ENCODE peak calls at places on chromosomes 1 and 21, in nine cellular contexts. M, L, P, T, Q, X, Z, K and Y are unnamed samples.

GRCh38 chr1:8423134-8423701 is 105.3 kb downstream of the SLC45A1 start:
- DNase-seq in M (peak; percentile 48), L (no peak), P (peak; percentile 64), T (no peak), Q (peak; percentile 63), X (no peak), Z (peak; percentile 19), K (peak; percentile 34), Y (peak; percentile 42)

GRCh38 chr1:160643138-160643537 is 3.7 kb downstream of the SLAMF1 start:
- DNase-seq in M (no peak), L (no peak), P (no peak), T (no peak), Q (no peak), X (no peak), Z (no peak), K (no peak), Y (no peak)

GRCh38 chr1:157390646-157391045 is 161.7 kb downstream of the FCRL5 start:
- DNase-seq in M (peak; percentile 60), L (no peak), P (no peak), T (peak; percentile 75), Q (no peak), X (peak; percentile 68), Z (no peak), K (no peak), Y (no peak)

GRCh38 chr1:43472087-43472462 is 18.3 kb upstream of the HYI start:
- DNase-seq in M (no peak), L (no peak), P (no peak), T (no peak), Q (no peak), X (no peak), Z (no peak), K (no peak), Y (no peak)

GRCh38 chr21:38438476-38438893 is 59.8 kb downstream of the ERG start:
- DNase-seq in M (no peak), L (no peak), P (no peak), T (peak; percentile 99), Q (peak; percentile 82), X (peak; percentile 92), Z (no peak), K (no peak), Y (peak; percentile 65)

GRCh38 chr1:77085109-77085508 is 134.1 kb downstream of the PIGK start:
- DNase-seq in M (no peak), L (no peak), P (no peak), T (no peak), Q (no peak), X (no peak), Z (no peak), K (no peak), Y (no peak)

GRCh38 chr1:209045326-209046057 is 538.0 kb upstream of the CAMK1G start:
- DNase-seq in M (no peak), L (no peak), P (no peak), T (peak; percentile 7), Q (no peak), X (peak; percentile 81), Z (no peak), K (peak; percentile 82), Y (no peak)

GRCh38 chr1:210123924-210124589 is 108.5 kb upstream of the SERTAD4 start:
- DNase-seq in M (no peak), L (no peak), P (no peak), T (peak; percentile 79), Q (no peak), X (peak; percentile 77), Z (no peak), K (no peak), Y (no peak)

GRCh38 chr21:45016491-45017375 is 57.6 kb upstream of the ADARB1 start:
- DNase-seq in M (no peak), L (no peak), P (no peak), T (no peak), Q (peak; percentile 41), X (no peak), Z (no peak), K (no peak), Y (peak; percentile 24)

GRCh38 chr1:3623441-3624150 is 1.2 kb upstream of the TPRG1L start:
- DNase-seq in M (no peak), L (no peak), P (no peak), T (no peak), Q (no peak), X (no peak), Z (no peak), K (no peak), Y (no peak)

GRCh38 chr1:39196244-39197215 is 8.0 kb upstream of the MACF1 start:
- DNase-seq in M (no peak), L (no peak), P (peak; percentile 53), T (peak; percentile 51), Q (no peak), X (peak; percentile 89), Z (no peak), K (no peak), Y (no peak)

GRCh38 chr1:56550132-56550531 is 29.2 kb downstream of the PLPP3 start:
- DNase-seq in M (peak; percentile 85), L (no peak), P (no peak), T (no peak), Q (no peak), X (no peak), Z (no peak), K (no peak), Y (no peak)

GRCh38 chr21:31293986-31294385 is 50.1 kb downstream of the TIAM1 start:
- DNase-seq in M (no peak), L (no peak), P (no peak), T (peak; percentile 89), Q (no peak), X (peak; percentile 97), Z (no peak), K (no peak), Y (no peak)

GRCh38 chr1:95118019-95118499 is 904 bp downstream of the TLCD4 start:
- DNase-seq in M (no peak), L (no peak), P (no peak), T (no peak), Q (no peak), X (peak; percentile 1), Z (no peak), K (no peak), Y (no peak)

GRCh38 chr1:6033986-6034749 is 11.5 kb upstream of the KCNAB2 start:
- DNase-seq in M (peak; percentile 74), L (no peak), P (no peak), T (no peak), Q (no peak), X (no peak), Z (no peak), K (peak; percentile 24), Y (no peak)

GRCh38 chr1:43227138-43227836 is 42.5 kb upstream of the TMEM125 start:
- DNase-seq in M (peak; percentile 92), L (peak; percentile 73), P (peak; percentile 72), T (peak; percentile 52), Q (peak; percentile 88), X (peak; percentile 74), Z (peak; percentile 61), K (peak; percentile 60), Y (peak; percentile 89)

GRCh38 chr1:172390620-172391491 is 29.6 kb upstream of the C1orf105 start:
- DNase-seq in M (peak; percentile 41), L (no peak), P (peak; percentile 25), T (no peak), Q (peak; percentile 79), X (no peak), Z (no peak), K (no peak), Y (no peak)

GRCh38 chr1:145964328-145965118 is at the start of the genes ANKRD34A and POLR3GL:
- DNase-seq in M (peak; percentile 99), L (peak; percentile 87), P (peak; percentile 93), T (peak; percentile 85), Q (peak; percentile 97), X (peak; percentile 96), Z (peak; percentile 69), K (peak; percentile 96), Y (peak; percentile 93)

GRCh38 chr1:44808938-44809917 is 905 bp downstream of the BTBD19 start:
- DNase-seq in M (peak; percentile 44), L (no peak), P (peak; percentile 88), T (peak; percentile 90), Q (peak; percentile 90), X (peak; percentile 35), Z (peak; percentile 52), K (peak; percentile 39), Y (peak; percentile 70)

GRCh38 chr1:180221461-180221860 is 8.6 kb upstream of the LHX4 start:
- DNase-seq in M (no peak), L (no peak), P (no peak), T (no peak), Q (no peak), X (no peak), Z (no peak), K (no peak), Y (no peak)

GRCh38 chr1:182143825-182144661 is 82.5 kb upstream of the ZNF648 start:
- DNase-seq in M (peak; percentile 83), L (no peak), P (no peak), T (peak; percentile 93), Q (peak; percentile 90), X (no peak), Z (no peak), K (peak; percentile 28), Y (peak; percentile 84)

GRCh38 chr1:41810446-41810845 is 108.3 kb downstream of the HIVEP3 start:
- DNase-seq in M (peak; percentile 52), L (no peak), P (peak; percentile 49), T (peak; percentile 60), Q (no peak), X (peak; percentile 49), Z (no peak), K (no peak), Y (no peak)

GRCh38 chr1:8239039-8239305 is 78.9 kb upstream of the SLC45A1 start:
- DNase-seq in M (peak; percentile 87), L (no peak), P (no peak), T (peak; percentile 71), Q (peak; percentile 55), X (peak; percentile 31), Z (no peak), K (peak; percentile 37), Y (peak; percentile 49)

GRCh38 chr1:175804556-175804955 is 61.2 kb upstream of the TNR start:
- DNase-seq in M (no peak), L (no peak), P (no peak), T (no peak), Q (no peak), X (no peak), Z (no peak), K (no peak), Y (no peak)

GRCh38 chr1:203722925-203723324 is 42.1 kb upstream of the LAX1 start:
- DNase-seq in M (no peak), L (no peak), P (no peak), T (no peak), Q (no peak), X (no peak), Z (no peak), K (no peak), Y (no peak)

GRCh38 chr21:31184462-31184861 is 146.2 kb upstream of the KRTAP19-8 start:
- DNase-seq in M (peak; percentile 27), L (no peak), P (peak; percentile 25), T (no peak), Q (no peak), X (no peak), Z (peak; percentile 28), K (no peak), Y (no peak)

GRCh38 chr1:20732071-20732587 is 374 bp downstream of the SH2D5 start:
- DNase-seq in M (peak; percentile 67), L (peak; percentile 78), P (peak; percentile 91), T (peak; percentile 45), Q (no peak), X (peak; percentile 56), Z (no peak), K (peak; percentile 26), Y (peak; percentile 73)

GRCh38 chr1:36883315-36883949 is 150.9 kb downstream of the GRIK3 start:
- DNase-seq in M (no peak), L (no peak), P (no peak), T (no peak), Q (no peak), X (no peak), Z (no peak), K (no peak), Y (no peak)

GRCh38 chr1:46575778-46576177 is 24.3 kb upstream of the KNCN start:
- DNase-seq in M (no peak), L (no peak), P (no peak), T (no peak), Q (no peak), X (no peak), Z (no peak), K (no peak), Y (no peak)

GRCh38 chr1:176515310-176515709 is 52.3 kb downstream of the PAPPA2 start:
- DNase-seq in M (no peak), L (no peak), P (no peak), T (peak; percentile 5), Q (no peak), X (peak; percentile 95), Z (no peak), K (no peak), Y (no peak)

GRCh38 chr1:59150537-59151386 is 146.1 kb upstream of the FGGY start:
- DNase-seq in M (peak; percentile 80), L (peak; percentile 79), P (peak; percentile 59), T (peak; percentile 100), Q (peak; percentile 86), X (peak; percentile 99), Z (no peak), K (peak; percentile 34), Y (peak; percentile 84)